ENCODE peak calls at places on chromosomes 2 and 18, in six cellular contexts. One of them, this sample, is unnamed.

GRCh38 chr2:185208261-185208660 is 530.3 kb upstream of the FSIP2 start:
- DNase-seq in tibial nerve: peak
- DNase-seq in GM06990: no peak
- DNase-seq in breast epithelium: no peak
- DNase-seq in GM12865: peak
- DNase-seq in kidney: no peak
- DNase-seq in this sample: peak

GRCh38 chr2:2974982-2975381 is 402.6 kb downstream of the EIPR1 start:
- DNase-seq in kidney: no peak
- DNase-seq in GM06990: no peak
- DNase-seq in GM12865: no peak
- DNase-seq in breast epithelium: no peak
- DNase-seq in tibial nerve: no peak
- DNase-seq in this sample: no peak

GRCh38 chr18:2891526-2892431 is 45.0 kb downstream of the EMILIN2 start:
- DNase-seq in GM06990: no peak
- DNase-seq in GM12865: no peak
- DNase-seq in breast epithelium: no peak
- DNase-seq in tibial nerve: no peak
- DNase-seq in kidney: no peak
- DNase-seq in this sample: no peak

GRCh38 chr2:45721150-45721549 is 69.7 kb downstream of the PRKCE start:
- DNase-seq in tibial nerve: no peak
- DNase-seq in GM06990: no peak
- DNase-seq in breast epithelium: no peak
- DNase-seq in GM12865: no peak
- DNase-seq in kidney: no peak
- DNase-seq in this sample: no peak

GRCh38 chr18:23689031-23689615 is at the start of gene LAMA3:
- DNase-seq in GM12865: no peak
- DNase-seq in tibial nerve: no peak
- DNase-seq in kidney: peak
- DNase-seq in GM06990: peak
- DNase-seq in breast epithelium: peak
- DNase-seq in this sample: peak

GRCh38 chr2:134549104-134549503 is 169.7 kb downstream of the TMEM163 start:
- DNase-seq in GM06990: no peak
- DNase-seq in tibial nerve: peak
- DNase-seq in breast epithelium: no peak
- DNase-seq in kidney: no peak
- DNase-seq in GM12865: no peak
- DNase-seq in this sample: no peak

GRCh38 chr2:133787207-133787606 is 218.9 kb upstream of the NCKAP5 start:
- DNase-seq in kidney: no peak
- DNase-seq in GM12865: no peak
- DNase-seq in tibial nerve: no peak
- DNase-seq in GM06990: no peak
- DNase-seq in breast epithelium: no peak
- DNase-seq in this sample: no peak

GRCh38 chr2:146818122-146818521 is 1026.7 kb upstream of the ACVR2A start:
- DNase-seq in tibial nerve: no peak
- DNase-seq in breast epithelium: no peak
- DNase-seq in GM12865: no peak
- DNase-seq in GM06990: no peak
- DNase-seq in kidney: no peak
- DNase-seq in this sample: no peak

GRCh38 chr2:204261776-204262175 is 283.5 kb upstream of the PARD3B start:
- DNase-seq in kidney: no peak
- DNase-seq in breast epithelium: no peak
- DNase-seq in tibial nerve: no peak
- DNase-seq in GM06990: no peak
- DNase-seq in GM12865: no peak
- DNase-seq in this sample: no peak

GRCh38 chr2:70340921-70341765 is 39.3 kb upstream of the FAM136A start:
- DNase-seq in GM06990: no peak
- DNase-seq in kidney: no peak
- DNase-seq in GM12865: peak
- DNase-seq in breast epithelium: no peak
- DNase-seq in tibial nerve: no peak
- DNase-seq in this sample: peak

GRCh38 chr2:96265840-96266569 is at the start of the genes CIAO1 and TMEM127:
- DNase-seq in breast epithelium: peak
- DNase-seq in GM12865: peak
- DNase-seq in GM06990: peak
- DNase-seq in tibial nerve: peak
- DNase-seq in kidney: peak
- DNase-seq in this sample: peak
- TF ChIP-seq CTCF in breast epithelium: peak
- TF ChIP-seq CTCF in GM12865: no peak
- TF ChIP-seq CTCF in GM06990: peak
- TF ChIP-seq CTCF in tibial nerve: peak
- TF ChIP-seq CTCF in kidney: no peak
- TF ChIP-seq CTCF in this sample: no peak

GRCh38 chr2:26450031-26450635 is 27.8 kb downstream of the OTOF start:
- DNase-seq in breast epithelium: no peak
- DNase-seq in tibial nerve: no peak
- DNase-seq in GM12865: no peak
- DNase-seq in GM06990: no peak
- DNase-seq in kidney: no peak
- DNase-seq in this sample: no peak
- TF ChIP-seq CTCF in breast epithelium: no peak
- TF ChIP-seq CTCF in tibial nerve: no peak
- TF ChIP-seq CTCF in GM12865: no peak
- TF ChIP-seq CTCF in GM06990: no peak
- TF ChIP-seq CTCF in kidney: no peak
- TF ChIP-seq CTCF in this sample: no peak

GRCh38 chr2:197599285-197599965 is 76.0 kb downstream of the RFTN2 start:
- DNase-seq in GM12865: peak
- DNase-seq in breast epithelium: no peak
- DNase-seq in kidney: no peak
- DNase-seq in GM06990: peak
- DNase-seq in tibial nerve: peak
- DNase-seq in this sample: peak
- TF ChIP-seq CTCF in GM12865: peak
- TF ChIP-seq CTCF in breast epithelium: peak
- TF ChIP-seq CTCF in kidney: peak
- TF ChIP-seq CTCF in GM06990: peak
- TF ChIP-seq CTCF in tibial nerve: peak
- TF ChIP-seq CTCF in this sample: no peak

GRCh38 chr2:75728614-75729419 is 18.1 kb upstream of the GCFC2 start:
- DNase-seq in kidney: no peak
- DNase-seq in breast epithelium: no peak
- DNase-seq in GM12865: peak
- DNase-seq in GM06990: no peak
- DNase-seq in tibial nerve: no peak
- DNase-seq in this sample: no peak

DNA sequence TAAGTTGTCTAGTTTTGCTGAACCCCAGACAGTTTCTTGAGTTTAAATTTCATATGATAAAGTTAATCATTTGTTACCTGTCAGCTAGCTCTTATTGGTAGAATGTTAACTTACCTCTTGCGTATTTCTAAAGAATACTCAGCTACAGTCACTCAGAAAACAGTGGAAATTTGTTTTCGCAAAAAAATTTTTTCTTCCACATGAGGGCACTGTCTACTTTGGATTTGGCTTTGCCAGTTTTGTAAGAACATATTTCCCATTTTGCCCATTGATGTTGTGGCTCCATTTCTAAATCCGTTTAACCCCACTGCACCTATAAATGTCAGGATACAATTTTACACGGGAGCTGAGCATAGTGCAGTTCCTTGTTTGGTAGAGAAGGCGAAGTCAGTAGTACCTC is 19.1 kb upstream of the GCFC2 start:
- DNase-seq in GM06990: no peak
- DNase-seq in breast epithelium: no peak
- DNase-seq in tibial nerve: no peak
- DNase-seq in kidney: no peak
- DNase-seq in GM12865: peak
- DNase-seq in this sample: peak
- TF ChIP-seq CTCF in GM06990: peak
- TF ChIP-seq CTCF in breast epithelium: no peak
- TF ChIP-seq CTCF in tibial nerve: no peak
- TF ChIP-seq CTCF in kidney: peak
- TF ChIP-seq CTCF in GM12865: peak
- TF ChIP-seq CTCF in this sample: no peak